ENCODE peak calls at places on chromosomes 12 and 14, in four cellular contexts. One of them, this sample, is unnamed.

GRCh38 chr12:94276725-94277124 is 128.3 kb downstream of the PLXNC1 start:
- DNase-seq in uterus: no peak
- DNase-seq in mucosa of descending colon: no peak
- DNase-seq in MCF 10A: no peak
- DNase-seq in this sample: no peak

GRCh38 chr14:52926994-52927393 is 23.9 kb downstream of the FERMT2 start:
- DNase-seq in uterus: no peak
- DNase-seq in mucosa of descending colon: no peak
- DNase-seq in MCF 10A: peak; percentile 38
- DNase-seq in this sample: no peak

GRCh38 chr12:53563452-53563851 is 56.2 kb upstream of the NPFF start:
- DNase-seq in uterus: no peak
- DNase-seq in mucosa of descending colon: no peak
- DNase-seq in MCF 10A: no peak
- DNase-seq in this sample: no peak

GRCh38 chr14:75361751-75362433 is 65.9 kb upstream of the JDP2 start:
- DNase-seq in uterus: peak; percentile 25
- DNase-seq in mucosa of descending colon: no peak
- DNase-seq in MCF 10A: peak; percentile 8
- DNase-seq in this sample: no peak

GRCh38 chr12:38995249-38995648 is 89.9 kb upstream of the CPNE8 start:
- DNase-seq in uterus: no peak
- DNase-seq in mucosa of descending colon: no peak
- DNase-seq in MCF 10A: no peak
- DNase-seq in this sample: no peak

GRCh38 chr12:83818888-83819287 is 1093.7 kb downstream of the SLC6A15 start:
- DNase-seq in uterus: peak; percentile 43
- DNase-seq in mucosa of descending colon: peak; percentile 10
- DNase-seq in MCF 10A: peak; percentile 76
- DNase-seq in this sample: no peak

GRCh38 chr12:54993181-54993835 is 8.7 kb upstream of the TESPA1 start:
- DNase-seq in uterus: peak; percentile 34
- DNase-seq in mucosa of descending colon: peak; percentile 75
- DNase-seq in MCF 10A: peak; percentile 74
- DNase-seq in this sample: peak; percentile 49

GRCh38 chr12:115956674-115957073 is 320.8 kb downstream of the MED13L start:
- DNase-seq in uterus: no peak
- DNase-seq in mucosa of descending colon: no peak
- DNase-seq in MCF 10A: no peak
- DNase-seq in this sample: no peak

GRCh38 chr12:54337854-54338650 is 13.1 kb downstream of the COPZ1 start:
- DNase-seq in uterus: no peak
- DNase-seq in mucosa of descending colon: no peak
- DNase-seq in MCF 10A: no peak
- DNase-seq in this sample: no peak

GRCh38 chr14:79251278-79251677 is 960.0 kb downstream of the DIO2 start:
- DNase-seq in uterus: no peak
- DNase-seq in mucosa of descending colon: no peak
- DNase-seq in MCF 10A: no peak
- DNase-seq in this sample: no peak

GRCh38 chr14:54577977-54578376 is 11.0 kb downstream of the SAMD4A start:
- DNase-seq in uterus: no peak
- DNase-seq in mucosa of descending colon: no peak
- DNase-seq in MCF 10A: no peak
- DNase-seq in this sample: no peak

GRCh38 chr12:6215932-6216494 is 15.8 kb downstream of the CD9 start:
- DNase-seq in uterus: peak; percentile 81
- DNase-seq in mucosa of descending colon: peak; percentile 86
- DNase-seq in MCF 10A: peak; percentile 99
- DNase-seq in this sample: no peak

GRCh38 chr12:49662998-49663843 is 39.9 kb downstream of the PRPF40B start:
- DNase-seq in uterus: peak; percentile 62
- DNase-seq in mucosa of descending colon: peak; percentile 65
- DNase-seq in MCF 10A: peak; percentile 59
- DNase-seq in this sample: no peak

GRCh38 chr14:53295985-53296582 is 143.0 kb upstream of the DDHD1 start:
- DNase-seq in uterus: no peak
- DNase-seq in mucosa of descending colon: peak; percentile 47
- DNase-seq in MCF 10A: peak; percentile 52
- DNase-seq in this sample: no peak

GRCh38 chr12:94182971-94183701 is 34.8 kb downstream of the PLXNC1 start:
- DNase-seq in uterus: no peak
- DNase-seq in mucosa of descending colon: no peak
- DNase-seq in MCF 10A: no peak
- DNase-seq in this sample: no peak

GRCh38 chr12:109467978-109468676 is 9.0 kb downstream of the KCTD10 start:
- DNase-seq in uterus: no peak
- DNase-seq in mucosa of descending colon: peak; percentile 84
- DNase-seq in MCF 10A: no peak
- DNase-seq in this sample: no peak

GRCh38 chr14:73712540-73713141 is 1.5 kb downstream of the PNMA1 start:
- DNase-seq in uterus: no peak
- DNase-seq in mucosa of descending colon: no peak
- DNase-seq in MCF 10A: peak; percentile 33
- DNase-seq in this sample: no peak

GRCh38 chr12:63897931-63898330 is 53.4 kb downstream of the SRGAP1 start:
- DNase-seq in uterus: no peak
- DNase-seq in mucosa of descending colon: no peak
- DNase-seq in MCF 10A: no peak
- DNase-seq in this sample: no peak

GRCh38 chr12:111304642-111305071 is 64.2 kb downstream of the PHETA1 start:
- DNase-seq in uterus: no peak
- DNase-seq in mucosa of descending colon: no peak
- DNase-seq in MCF 10A: no peak
- DNase-seq in this sample: no peak

GRCh38 chr12:107655281-107656065 is 30.1 kb upstream of the PWP1 start:
- DNase-seq in uterus: no peak
- DNase-seq in mucosa of descending colon: peak; percentile 52
- DNase-seq in MCF 10A: no peak
- DNase-seq in this sample: no peak

GRCh38 chr14:51244591-51244990 is 4.5 kb downstream of the TMX1 start:
- DNase-seq in uterus: no peak
- DNase-seq in mucosa of descending colon: no peak
- DNase-seq in MCF 10A: no peak
- DNase-seq in this sample: no peak

GRCh38 chr14:51236314-51236713 is 3.7 kb upstream of the TMX1 start:
- DNase-seq in uterus: no peak
- DNase-seq in mucosa of descending colon: no peak
- DNase-seq in MCF 10A: peak; percentile 84
- DNase-seq in this sample: no peak

GRCh38 chr14:51240804-51241380 is 845 bp downstream of the TMX1 start:
- DNase-seq in uterus: no peak
- DNase-seq in mucosa of descending colon: no peak
- DNase-seq in MCF 10A: no peak
- DNase-seq in this sample: no peak

GRCh38 chr14:51242545-51243490 is 2.8 kb downstream of the TMX1 start:
- DNase-seq in uterus: no peak
- DNase-seq in mucosa of descending colon: no peak
- DNase-seq in MCF 10A: no peak
- DNase-seq in this sample: no peak

GRCh38 chr14:51239813-51240803 is at the start of gene TMX1:
- DNase-seq in uterus: peak; percentile 96
- DNase-seq in mucosa of descending colon: peak; percentile 92
- DNase-seq in MCF 10A: peak; percentile 99
- DNase-seq in this sample: peak; percentile 92
- TF ChIP-seq CTCF in uterus: peak; percentile 9
- TF ChIP-seq CTCF in mucosa of descending colon: no peak
- TF ChIP-seq CTCF in MCF 10A: no peak
- TF ChIP-seq CTCF in this sample: no peak

DNA sequence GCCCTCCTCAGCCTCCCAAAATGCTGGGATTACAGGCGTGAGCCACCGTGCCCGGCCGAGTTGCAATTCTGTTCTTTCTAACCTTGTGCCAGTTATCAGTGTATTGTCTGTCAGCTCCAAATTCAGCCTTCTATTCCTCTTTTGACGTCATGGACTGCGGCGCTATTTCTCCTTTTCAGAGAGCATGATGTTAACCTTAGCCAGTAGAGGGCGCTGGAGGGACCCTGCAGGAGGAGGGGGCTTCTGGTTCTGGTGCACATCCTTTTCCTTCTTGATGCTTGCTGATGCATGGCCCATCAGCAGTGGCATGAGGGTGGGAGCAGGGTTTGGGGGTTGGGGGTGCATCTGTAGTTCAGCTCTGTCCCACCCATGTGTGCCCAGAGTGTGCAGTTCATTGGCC is 179.3 kb upstream of the RMST start:
- DNase-seq in uterus: no peak
- DNase-seq in mucosa of descending colon: no peak
- DNase-seq in MCF 10A: no peak
- DNase-seq in this sample: no peak
- TF ChIP-seq CTCF in uterus: no peak
- TF ChIP-seq CTCF in mucosa of descending colon: no peak
- TF ChIP-seq CTCF in MCF 10A: peak; percentile 17
- TF ChIP-seq CTCF in this sample: no peak

GRCh38 chr14:65815127-65815526 is 402.6 kb downstream of the FUT8 start:
- DNase-seq in uterus: no peak
- DNase-seq in mucosa of descending colon: no peak
- DNase-seq in MCF 10A: no peak
- DNase-seq in this sample: no peak
- TF ChIP-seq CTCF in uterus: no peak
- TF ChIP-seq CTCF in mucosa of descending colon: no peak
- TF ChIP-seq CTCF in MCF 10A: no peak
- TF ChIP-seq CTCF in this sample: no peak

GRCh38 chr14:49621114-49621881 is 699 bp downstream of the MGAT2 start:
- DNase-seq in uterus: peak; percentile 52
- DNase-seq in mucosa of descending colon: peak; percentile 70
- DNase-seq in MCF 10A: peak; percentile 46
- DNase-seq in this sample: no peak
- TF ChIP-seq CTCF in uterus: no peak
- TF ChIP-seq CTCF in mucosa of descending colon: no peak
- TF ChIP-seq CTCF in MCF 10A: no peak
- TF ChIP-seq CTCF in this sample: no peak

GRCh38 chr12:40068416-40068815 is 37.5 kb downstream of the SLC2A13 start:
- DNase-seq in uterus: no peak
- DNase-seq in mucosa of descending colon: no peak
- DNase-seq in MCF 10A: no peak
- DNase-seq in this sample: no peak

GRCh38 chr12:40063424-40063823 is 42.5 kb downstream of the SLC2A13 start:
- DNase-seq in uterus: no peak
- DNase-seq in mucosa of descending colon: no peak
- DNase-seq in MCF 10A: peak; percentile 48
- DNase-seq in this sample: no peak

DNA sequence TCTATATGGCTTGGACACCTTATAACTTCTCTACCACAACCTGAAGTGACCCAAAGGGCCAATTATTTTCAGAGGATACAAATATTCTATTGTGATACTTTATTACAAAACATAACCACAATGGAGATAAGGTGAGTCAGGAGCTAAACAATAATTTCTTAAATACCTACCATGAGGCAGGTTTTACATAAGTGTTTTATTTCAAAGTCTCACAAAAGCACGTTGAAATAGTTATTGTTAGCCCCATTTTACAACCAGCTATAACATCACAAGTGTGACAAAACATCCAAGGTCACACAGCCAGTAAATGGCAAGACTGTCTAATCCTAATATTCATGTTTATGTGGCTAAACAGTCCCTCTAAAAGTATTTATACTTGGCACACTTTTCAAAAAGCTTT is 40.2 kb downstream of the SLC2A13 start:
- DNase-seq in uterus: no peak
- DNase-seq in mucosa of descending colon: no peak
- DNase-seq in MCF 10A: no peak
- DNase-seq in this sample: no peak
- TF ChIP-seq CTCF in uterus: no peak
- TF ChIP-seq CTCF in mucosa of descending colon: no peak
- TF ChIP-seq CTCF in MCF 10A: no peak
- TF ChIP-seq CTCF in this sample: no peak

GRCh38 chr14:40757376-40757775 is 849.3 kb upstream of the LRFN5 start:
- DNase-seq in uterus: no peak
- DNase-seq in mucosa of descending colon: no peak
- DNase-seq in MCF 10A: no peak
- DNase-seq in this sample: no peak
- TF ChIP-seq CTCF in uterus: no peak
- TF ChIP-seq CTCF in mucosa of descending colon: no peak
- TF ChIP-seq CTCF in MCF 10A: no peak
- TF ChIP-seq CTCF in this sample: no peak

This sample was measured in mesothelial cell of epicardium.